ENCODE peak calls at places on chromosomes 4 and X, in eight cellular contexts. R, T, F, N, A, L, C and W are unnamed samples.

GRCh38 chr4:1285790-1286553 is 3.7 kb upstream of the MAEA start:
- DNase-seq in C (no peak), L (no peak), N (no peak), T (peak), R (no peak), F (no peak), A (no peak), W (no peak)

GRCh38 chrX:65406532-65406931 is 128.1 kb downstream of the LAS1L start:
- DNase-seq in A (no peak), N (no peak), R (no peak), C (no peak), T (no peak), L (no peak), F (no peak), W (no peak)

GRCh38 chr4:121256346-121256745 is 92.2 kb upstream of the TNIP3 start:
- DNase-seq in C (no peak), A (no peak), L (no peak), F (no peak), N (no peak), T (peak), R (no peak), W (peak)

GRCh38 chr4:159925770-159926169 is 822.9 kb downstream of the RAPGEF2 start:
- DNase-seq in F (no peak), T (no peak), N (no peak), A (no peak), C (no peak), L (no peak), R (no peak), W (no peak)

GRCh38 chr4:75011131-75011795 is 78.3 kb downstream of the PARM1 start:
- DNase-seq in R (no peak), C (no peak), N (no peak), L (no peak), F (no peak), A (no peak), T (no peak), W (no peak)

GRCh38 chr4:18882468-18882867 is 860.9 kb upstream of the LCORL start:
- DNase-seq in F (no peak), L (no peak), A (no peak), T (peak), R (no peak), C (no peak), N (no peak), W (peak)

GRCh38 chr4:186554890-186555827 is at the start of gene MTNR1A:
- DNase-seq in N (no peak), L (no peak), C (no peak), T (peak), F (no peak), A (no peak), R (no peak), W (no peak)

GRCh38 chr4:123232439-123232838 is 164.2 kb upstream of the SPRY1 start:
- DNase-seq in F (no peak), C (no peak), T (peak), A (no peak), N (no peak), R (peak), L (no peak), W (no peak)

GRCh38 chrX:9848718-9849481 is 62.7 kb downstream of the SHROOM2 start:
- DNase-seq in A (no peak), R (no peak), L (no peak), C (no peak), F (no peak), T (no peak), N (no peak), W (no peak)

GRCh38 chrX:112834016-112834855 is 6.4 kb downstream of the AMOT start:
- DNase-seq in N (no peak), F (no peak), R (no peak), A (no peak), L (no peak), C (no peak), T (peak), W (peak)

GRCh38 chr4:1767058-1767769 is 25.9 kb upstream of the FGFR3 start:
- DNase-seq in R (no peak), T (no peak), L (no peak), N (no peak), F (no peak), C (no peak), A (no peak), W (no peak)

GRCh38 chr4:48939785-48940184 is 33.2 kb upstream of the OCIAD2 start:
- DNase-seq in T (peak), N (no peak), F (peak), A (no peak), L (no peak), R (no peak), C (no peak), W (peak)

GRCh38 chr4:187171731-187172339 is 448.2 kb upstream of the FAT1 start:
- DNase-seq in C (no peak), F (no peak), T (peak), N (no peak), L (no peak), R (no peak), A (no peak), W (no peak)

GRCh38 chrX:134171661-134172587 is 65.1 kb upstream of the CCDC160 start:
- DNase-seq in F (no peak), A (no peak), N (no peak), T (no peak), R (no peak), L (peak), C (no peak), W (no peak)

GRCh38 chr4:97496298-97496873 is 646.9 kb downstream of the STPG2 start:
- DNase-seq in A (no peak), N (no peak), R (no peak), L (no peak), C (no peak), F (no peak), T (no peak), W (no peak)

GRCh38 chr4:67861513-67861912 is 22.3 kb downstream of the TMPRSS11D start:
- DNase-seq in C (no peak), F (no peak), N (no peak), A (no peak), L (no peak), T (no peak), R (no peak), W (no peak)

GRCh38 chrX:19616959-19617358 is 101.7 kb upstream of the MAP3K15 start:
- DNase-seq in C (no peak), N (no peak), F (no peak), L (no peak), R (no peak), A (no peak), T (peak), W (peak)

GRCh38 chrX:143768976-143769375 is 48.4 kb upstream of the SPANXN2 start:
- DNase-seq in F (no peak), C (no peak), T (no peak), N (no peak), A (no peak), R (no peak), L (no peak), W (no peak)

GRCh38 chrX:152821145-152821765 is 9.3 kb downstream of the CETN2 start:
- DNase-seq in R (no peak), C (no peak), A (no peak), T (peak), F (peak), N (peak), L (no peak), W (no peak)

GRCh38 chrX:30906726-30907125 is 17.7 kb upstream of the TAB3 start:
- DNase-seq in T (peak), L (no peak), R (no peak), N (no peak), A (no peak), C (no peak), F (no peak), W (no peak)

GRCh38 chrX:10173331-10173900 is 16.6 kb downstream of the CLCN4 start:
- DNase-seq in C (no peak), L (peak), N (peak), R (no peak), T (peak), A (no peak), F (no peak), W (peak)

GRCh38 chr4:127737295-127737694 is 7.1 kb downstream of the SLC25A31 start:
- DNase-seq in F (no peak), C (no peak), L (no peak), T (no peak), N (no peak), R (no peak), A (no peak), W (no peak)

GRCh38 chr4:85166318-85166717 is 199.8 kb upstream of the WDFY3 start:
- DNase-seq in N (no peak), C (no peak), L (no peak), F (no peak), T (no peak), R (no peak), A (no peak), W (no peak)

GRCh38 chr4:152257601-152258066 is 278.3 kb downstream of the FBXW7 start:
- DNase-seq in C (no peak), F (no peak), N (no peak), R (no peak), A (no peak), T (peak), L (no peak), W (no peak)